ENCODE peak calls at places on chromosomes 12 and 14, in four cellular contexts. Y, R, G and M are unnamed samples.

GRCh38 chr14:87264386-87264785 is 728.6 kb downstream of the GALC start:
- DNase-seq in Y (no peak), R (no peak), G (no peak), M (no peak)

GRCh38 chr12:106679576-106679975 is 94.9 kb upstream of the RIC8B start:
- DNase-seq in Y (no peak), R (no peak), G (no peak), M (no peak)

GRCh38 chr14:94831085-94831484 is 61.2 kb upstream of the GSC start:
- DNase-seq in Y (no peak), R (no peak), G (no peak), M (no peak)

GRCh38 chr14:67352055-67352454 is 7.5 kb downstream of the ATP6V1D start:
- DNase-seq in Y (no peak), R (no peak), G (no peak), M (no peak)

GRCh38 chr14:93137864-93138263 is 22.1 kb upstream of the ITPK1 start:
- DNase-seq in Y (no peak), R (no peak), G (peak; percentile 88), M (no peak)

GRCh38 chr14:50773632-50774541 is 57.1 kb downstream of the NIN start:
- DNase-seq in Y (peak; percentile 62), R (no peak), G (no peak), M (no peak)

GRCh38 chr14:24710403-24711063 is 76.5 kb upstream of the GZMB start:
- DNase-seq in Y (peak; percentile 47), R (no peak), G (no peak), M (peak; percentile 2)

GRCh38 chr14:61555056-61555838 is 140.1 kb upstream of the HIF1A start:
- DNase-seq in Y (peak; percentile 44), R (no peak), G (no peak), M (no peak)

GRCh38 chr12:6941786-6942185 is 1.8 kb upstream of the RNU7-1 start:
- DNase-seq in Y (no peak), R (no peak), G (no peak), M (no peak)

GRCh38 chr12:44446181-44446580 is 429.9 kb downstream of the NELL2 start:
- DNase-seq in Y (no peak), R (no peak), G (no peak), M (no peak)

GRCh38 chr12:113157218-113157859 is 7.8 kb downstream of the CFAP73 start:
- DNase-seq in Y (no peak), R (no peak), G (no peak), M (no peak)

GRCh38 chr12:113152835-113153814 is 3.6 kb downstream of the CFAP73 start:
- DNase-seq in Y (peak; percentile 76), R (peak; percentile 10), G (peak; percentile 90), M (no peak)

GRCh38 chr12:113155641-113156040 is 6.1 kb downstream of the CFAP73 start:
- DNase-seq in Y (no peak), R (no peak), G (no peak), M (no peak)

GRCh38 chr12:113154351-113154973 is 4.9 kb downstream of the CFAP73 start:
- DNase-seq in Y (no peak), R (no peak), G (no peak), M (no peak)

DNA sequence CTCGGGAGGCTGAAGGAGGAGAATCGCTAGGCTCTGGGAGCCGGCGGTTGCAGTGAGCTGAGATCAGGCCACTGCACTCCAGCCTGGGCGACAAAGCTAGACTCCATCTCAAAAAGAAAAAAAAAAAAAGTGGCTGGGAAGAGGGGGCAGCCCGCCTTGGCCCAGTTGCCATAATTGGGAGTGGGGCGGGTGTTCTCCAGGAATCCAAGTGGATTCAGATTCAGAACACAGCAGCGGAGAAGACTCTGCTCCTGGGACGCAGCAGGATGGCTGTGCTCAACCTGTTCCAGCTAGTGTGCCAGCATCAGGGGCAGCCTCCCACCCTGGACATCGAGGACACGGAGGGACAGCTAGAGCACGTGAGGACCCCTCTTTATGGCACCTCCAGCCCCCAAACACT is 5.5 kb downstream of the CFAP73 start:
- DNase-seq in Y (no peak), R (no peak), G (no peak), M (no peak)
- TF ChIP-seq CTCF in Y (no peak), R (no peak), G (no peak), M (no peak)

DNA sequence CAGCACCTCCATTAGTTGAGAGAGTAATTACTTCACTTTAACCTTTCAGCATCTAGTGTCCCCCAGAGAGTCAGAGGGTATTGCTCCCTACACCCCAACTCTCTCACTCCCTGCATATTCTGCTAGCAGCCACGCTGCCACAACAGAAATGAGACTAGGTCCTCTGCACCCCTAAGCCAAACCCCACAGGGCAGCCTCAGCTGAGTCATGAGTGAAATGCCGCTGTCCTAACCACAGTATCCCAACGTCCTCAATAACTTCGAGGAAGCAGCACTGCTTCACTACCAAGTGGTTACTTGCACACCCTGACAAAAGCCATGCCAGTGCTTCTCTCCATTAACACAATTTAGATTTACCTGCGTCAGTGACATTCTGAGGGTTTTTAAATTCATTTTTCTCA is 6.9 kb upstream of the LYZ start:
- DNase-seq in Y (peak; percentile 3), R (no peak), G (no peak), M (no peak)
- H3K4me3 ChIP-seq in Y (no peak overlapping the region), R (no peak overlapping the region), G (no peak overlapping the region), M (no peak overlapping the region)

GRCh38 chr12:104682790-104683279 is 226.1 kb downstream of the CHST11 start:
- DNase-seq in Y (no peak), R (no peak), G (no peak), M (no peak)

GRCh38 chr12:104677441-104678089 is 220.8 kb downstream of the CHST11 start:
- DNase-seq in Y (no peak), R (no peak), G (no peak), M (no peak)

GRCh38 chr12:104681012-104681690 is 224.4 kb downstream of the CHST11 start:
- DNase-seq in Y (no peak), R (no peak), G (no peak), M (no peak)

GRCh38 chr12:104680506-104680905 is 223.8 kb downstream of the CHST11 start:
- DNase-seq in Y (no peak), R (no peak), G (no peak), M (no peak)

DNA sequence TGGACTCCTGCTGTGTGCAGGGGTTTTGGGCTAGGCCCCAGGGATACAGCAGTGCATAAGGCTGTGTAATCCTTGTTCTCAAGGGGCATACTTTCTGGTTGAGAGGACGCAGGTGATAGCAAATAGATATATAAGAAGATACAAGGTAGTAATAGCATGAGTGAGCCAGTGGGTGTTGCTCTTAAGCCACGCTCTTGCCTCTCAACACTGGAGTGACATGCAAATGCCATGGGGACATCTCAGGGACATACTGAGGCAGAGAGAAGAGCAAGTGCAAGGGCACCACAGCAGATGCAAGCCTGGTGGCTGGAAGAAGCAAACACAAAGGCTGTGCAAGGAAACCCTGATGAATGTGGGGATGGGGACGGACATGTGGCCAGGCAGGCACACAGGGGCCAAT is 223.3 kb downstream of the CHST11 start:
- DNase-seq in Y (peak; percentile 24), R (no peak), G (no peak), M (no peak)
- TF ChIP-seq CTCF in Y (peak; percentile 49), R (peak; percentile 45), G (no peak), M (peak; percentile 37)

DNA sequence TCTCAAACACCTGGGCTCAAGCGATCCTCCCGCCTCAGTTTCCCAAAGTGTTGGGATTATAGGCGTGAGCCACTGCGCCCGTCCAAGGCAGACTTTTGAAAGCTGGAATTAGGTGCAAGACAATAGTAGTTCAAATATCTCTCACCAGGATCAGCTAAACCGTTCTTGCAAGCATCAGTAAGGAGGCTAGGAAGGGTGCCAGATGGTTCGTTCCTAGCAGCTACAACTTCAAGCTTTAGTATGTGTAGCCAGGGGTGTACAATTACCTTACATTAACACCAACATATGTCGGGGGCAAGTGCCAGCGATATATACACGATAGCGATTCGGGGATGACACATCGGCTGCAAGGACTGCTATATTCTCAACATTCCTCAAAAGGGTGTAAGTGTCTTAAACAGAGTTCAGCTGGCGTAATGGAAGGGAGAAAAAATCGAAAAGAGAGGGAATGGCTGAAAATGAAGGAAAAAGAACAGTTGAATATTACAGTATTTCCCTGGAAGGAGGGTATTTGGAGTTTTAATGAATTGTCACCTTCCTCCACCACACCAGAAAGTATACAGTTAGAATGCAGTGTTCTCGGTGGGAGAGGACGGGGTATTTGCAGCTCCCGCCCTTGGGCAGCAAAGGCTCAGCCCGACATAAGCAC is 615 bp downstream of the LIMA1 start:
- DNase-seq in Y (peak; percentile 32), R (no peak), G (no peak), M (no peak)
- H3K4me3 ChIP-seq in Y (peak overlapping the region; percentile 76), R (peak overlapping the region; percentile 86), G (peak overlapping the region; percentile 76), M (peak overlapping the region; percentile 97)

GRCh38 chr12:2960432-2960956 is 1.3 kb downstream of the TEAD4 start:
- DNase-seq in Y (peak; percentile 35), R (no peak), G (no peak), M (no peak)
- TF ChIP-seq CTCF in Y (no peak), R (no peak), G (no peak), M (no peak)